ENCODE peak calls at places on chromosome 13, in ten cellular contexts. L is uterus; C is mesendoderm; S is naive thymus-derived CD4-positive, alpha-beta T cell; P is psoas muscle; H is HCT116; D is Peyer's patch; M is ovary; R is CD4-positive, CD25-positive, alpha-beta regulatory T cell; V is heart right ventricle. X is an unnamed sample. For H3K4me1, the result is how much of the 10 kb centered on the place peaks cover.

GRCh38 chr13:85521586-85521985 is 277.6 kb downstream of the SLITRK6 start:
- DNase-seq in L (no peak), C (no peak), S (no peak), P (no peak), H (no peak), D (no peak), M (no peak), R (no peak), V (no peak), X (no peak)

GRCh38 chr13:24650157-24650556 is 30.1 kb upstream of the ATP12A start:
- DNase-seq in L (no peak), C (no peak), S (no peak), P (no peak), H (no peak), D (no peak), M (no peak), R (no peak), V (no peak), X (no peak)

GRCh38 chr13:67147257-67148218 is 82.6 kb downstream of the PCDH9 start:
- DNase-seq in L (no peak), C (peak), S (no peak), P (no peak), H (no peak), D (no peak), M (no peak), R (no peak), V (peak), X (no peak)

GRCh38 chr13:108980237-108980636 is 350.8 kb downstream of the MYO16 start:
- DNase-seq in L (no peak), C (no peak), S (no peak), P (no peak), H (no peak), D (no peak), M (no peak), R (no peak), V (no peak), X (no peak)

GRCh38 chr13:109568273-109568900 is 218.0 kb downstream of the IRS2 start:
- DNase-seq in L (no peak), C (no peak), S (no peak), P (no peak), H (no peak), D (no peak), M (no peak), R (no peak), V (no peak), X (peak)

GRCh38 chr13:110463876-110464510 is 97.5 kb downstream of the RAB20 start:
- DNase-seq in L (no peak), C (no peak), S (no peak), P (peak), H (no peak), D (no peak), M (no peak), R (no peak), V (no peak), X (no peak)

GRCh38 chr13:111947026-111947810 is 119.7 kb upstream of the SOX1 start:
- DNase-seq in L (no peak), C (no peak), S (no peak), P (no peak), H (no peak), D (peak), M (peak), R (no peak), V (no peak), X (no peak)

GRCh38 chr13:34762312-34762711 is 179.8 kb upstream of the NBEA start:
- DNase-seq in L (no peak), C (no peak), S (no peak), P (no peak), H (no peak), D (no peak), M (no peak), R (no peak), V (no peak), X (no peak)

GRCh38 chr13:51815848-51816247 is 11.9 kb upstream of the DHRS12 start:
- DNase-seq in L (no peak), C (no peak), S (no peak), P (no peak), H (no peak), D (no peak), M (peak), R (no peak), V (no peak), X (no peak)

GRCh38 chr13:84844473-84844872 is 954.7 kb downstream of the SLITRK6 start:
- DNase-seq in L (no peak), C (peak), S (no peak), P (no peak), H (peak), D (no peak), M (no peak), R (no peak), V (no peak), X (no peak)

GRCh38 chr13:46778879-46779278 is 18.1 kb downstream of the ESD start:
- DNase-seq in L (no peak), C (no peak), S (no peak), P (no peak), H (no peak), D (no peak), M (no peak), R (no peak), V (no peak), X (no peak)

GRCh38 chr13:46171223-46171622 is 10.8 kb downstream of the LCP1 start:
- DNase-seq in L (no peak), C (no peak), S (no peak), P (no peak), H (no peak), D (no peak), M (no peak), R (no peak), V (no peak), X (no peak)

GRCh38 chr13:47044842-47045241 is 148.0 kb upstream of the HTR2A start:
- DNase-seq in L (no peak), C (no peak), S (no peak), P (no peak), H (no peak), D (no peak), M (no peak), R (no peak), V (no peak), X (no peak)

GRCh38 chr13:112532837-112533745 is 54.9 kb downstream of the TUBGCP3 start:
- DNase-seq in L (no peak), C (no peak), S (no peak), P (no peak), H (no peak), D (no peak), M (no peak), R (peak), V (no peak), X (no peak)

GRCh38 chr13:24630851-24631341 is 49.3 kb upstream of the ATP12A start:
- DNase-seq in L (no peak), C (no peak), S (no peak), P (no peak), H (peak), D (no peak), M (no peak), R (peak), V (no peak), X (peak)

GRCh38 chr13:60261432-60262351 is 98.0 kb upstream of the DIAPH3 start:
- DNase-seq in L (no peak), C (no peak), S (no peak), P (no peak), H (no peak), D (no peak), M (no peak), R (no peak), V (no peak), X (no peak)

GRCh38 chr13:25085125-25085742 is 10.7 kb upstream of the PABPC3 start:
- DNase-seq in L (no peak), C (peak), S (no peak), P (no peak), H (peak), D (no peak), M (no peak), R (peak), V (no peak), X (peak)

GRCh38 chr13:40341086-40341471 is 325.4 kb downstream of the FOXO1 start:
- DNase-seq in L (no peak), C (peak), S (no peak), P (no peak), H (no peak), D (no peak), M (no peak), R (no peak), V (no peak), X (no peak)

GRCh38 chr13:40340368-40341085 is 325.9 kb downstream of the FOXO1 start:
- DNase-seq in L (no peak), C (peak), S (no peak), P (no peak), H (no peak), D (no peak), M (no peak), R (no peak), V (no peak), X (no peak)

GRCh38 chr13:40342901-40343300 is 323.5 kb downstream of the FOXO1 start:
- DNase-seq in L (no peak), C (no peak), S (no peak), P (no peak), H (no peak), D (no peak), M (no peak), R (no peak), V (no peak), X (no peak)

GRCh38 chr13:40342461-40342860 is 324.0 kb downstream of the FOXO1 start:
- DNase-seq in L (no peak), C (no peak), S (no peak), P (no peak), H (no peak), D (no peak), M (no peak), R (no peak), V (no peak), X (no peak)

DNA sequence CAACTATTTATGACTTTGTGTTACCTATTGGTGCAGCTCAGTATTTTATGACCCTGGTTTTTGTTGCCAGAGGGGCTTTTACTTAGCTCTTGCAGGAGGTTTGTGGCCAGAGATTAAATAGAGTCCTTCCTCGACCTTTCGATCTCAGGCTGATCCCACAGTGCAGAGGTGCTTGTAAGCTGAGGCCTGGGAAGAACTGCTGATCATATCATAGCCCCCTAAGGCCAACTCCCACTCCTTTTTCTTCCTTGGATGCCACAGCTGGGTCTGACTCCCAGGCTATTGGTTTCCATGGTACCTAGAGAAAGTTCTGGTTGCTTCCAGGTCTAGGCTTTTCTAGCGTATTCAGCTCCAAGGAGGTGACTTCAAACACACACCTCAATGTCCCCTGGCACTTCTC is 324.9 kb downstream of the FOXO1 start:
- DNase-seq in L (no peak), C (peak), S (no peak), P (no peak), H (no peak), D (no peak), M (no peak), R (no peak), V (no peak), X (no peak)
- H3K4me1 ChIP-seq in L (under half), C (under half), S (under half), P (under half), H (under half), D (under half), M (under half), R (under half), V (under half), X (under half)

GRCh38 chr13:42396501-42396900 is 124.5 kb downstream of the AKAP11 start:
- DNase-seq in L (no peak), C (no peak), S (no peak), P (no peak), H (no peak), D (no peak), M (no peak), R (peak), V (no peak), X (no peak)
- H3K4me1 ChIP-seq in L (under half), C (under half), S (half or more), P (under half), H (under half), D (under half), M (under half), R (half or more), V (under half), X (under half)

DNA sequence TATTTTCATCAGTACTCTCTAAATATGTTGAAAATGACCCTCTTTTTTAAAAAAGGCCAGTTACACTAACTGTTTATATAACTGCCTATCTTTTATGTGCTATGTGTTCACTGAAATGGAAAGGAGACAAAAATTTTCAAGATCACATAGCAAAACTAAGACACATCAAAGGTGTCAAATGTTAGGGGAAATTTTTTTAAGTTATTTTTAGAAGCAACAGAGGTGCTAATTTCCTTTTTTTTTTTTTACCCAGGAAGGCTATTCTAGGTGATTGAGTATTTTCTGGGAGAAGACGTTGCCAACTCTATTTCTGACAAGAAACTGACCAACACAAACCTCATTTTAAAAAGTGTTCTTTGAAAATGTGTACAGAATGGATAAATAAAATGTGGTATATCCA is 45.7 kb downstream of the ELF1 start:
- DNase-seq in L (no peak), C (no peak), S (no peak), P (no peak), H (no peak), D (no peak), M (no peak), R (no peak), V (no peak), X (no peak)
- H3K4me1 ChIP-seq in L (under half), C (under half), S (half or more), P (half or more), H (under half), D (under half), M (under half), R (half or more), V (half or more), X (under half)

GRCh38 chr13:40599722-40600121 is 66.7 kb downstream of the FOXO1 start:
- DNase-seq in L (no peak), C (no peak), S (no peak), P (no peak), H (no peak), D (no peak), M (no peak), R (no peak), V (no peak), X (no peak)

GRCh38 chr13:40599146-40599545 is 67.3 kb downstream of the FOXO1 start:
- DNase-seq in L (no peak), C (no peak), S (no peak), P (no peak), H (no peak), D (no peak), M (no peak), R (no peak), V (no peak), X (no peak)

GRCh38 chr13:40598599-40598998 is 67.8 kb downstream of the FOXO1 start:
- DNase-seq in L (peak), C (no peak), S (no peak), P (peak), H (no peak), D (no peak), M (no peak), R (no peak), V (no peak), X (no peak)

GRCh38 chr13:40596484-40596883 is 70.0 kb downstream of the FOXO1 start:
- DNase-seq in L (no peak), C (no peak), S (peak), P (no peak), H (no peak), D (no peak), M (no peak), R (peak), V (no peak), X (no peak)

GRCh38 chr13:40597735-40598365 is 68.6 kb downstream of the FOXO1 start:
- DNase-seq in L (no peak), C (no peak), S (no peak), P (no peak), H (no peak), D (no peak), M (no peak), R (no peak), V (no peak), X (no peak)
- H3K4me1 ChIP-seq in L (under half), C (under half), S (under half), P (half or more), H (under half), D (under half), M (under half), R (half or more), V (half or more), X (under half)

DNA sequence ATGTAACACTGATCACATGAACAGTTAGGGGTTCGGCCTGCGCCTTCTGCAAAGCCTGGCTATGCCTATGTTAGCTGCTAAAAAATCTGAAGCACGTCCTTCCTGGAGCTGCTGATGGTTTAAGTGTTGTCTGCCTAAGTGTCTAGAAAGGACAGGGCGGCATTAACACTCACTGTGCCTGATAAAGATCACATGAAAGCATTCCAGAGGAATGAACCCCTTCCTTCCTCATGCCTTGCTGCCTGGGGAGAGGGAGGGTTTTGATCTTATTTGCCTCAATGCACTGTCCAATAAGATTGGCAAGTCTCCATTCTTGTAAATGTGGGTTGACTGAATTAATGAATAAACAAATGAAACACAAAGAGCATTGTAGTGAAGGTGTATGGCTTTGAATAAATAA is 5.2 kb downstream of the DOCK9 start:
- DNase-seq in L (no peak), C (peak), S (no peak), P (no peak), H (peak), D (no peak), M (no peak), R (no peak), V (no peak), X (no peak)
- H3K4me1 ChIP-seq in L (under half), C (under half), S (under half), P (under half), H (under half), D (under half), M (under half), R (under half), V (half or more), X (under half)

DNA sequence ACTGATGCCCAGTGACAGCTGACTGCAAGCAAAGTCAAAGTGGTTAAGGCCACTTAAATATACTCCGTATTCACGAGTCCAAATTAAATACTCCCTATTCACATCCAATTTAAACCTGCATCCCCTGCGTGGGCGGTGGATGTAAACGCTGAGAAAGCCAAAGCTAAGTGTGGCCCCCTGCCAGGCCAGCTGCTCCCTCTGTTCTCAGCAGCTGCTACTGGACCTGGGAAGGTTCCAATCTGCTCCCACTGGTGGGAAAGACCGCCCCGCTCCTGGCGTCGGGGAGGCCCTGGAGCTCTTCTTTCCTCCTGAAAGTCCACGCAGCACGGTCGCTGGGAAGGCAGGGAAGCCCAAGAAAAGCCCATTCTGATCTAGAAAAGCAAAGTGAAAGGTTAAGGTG is 205.4 kb upstream of the GPR12 start:
- DNase-seq in L (peak), C (no peak), S (no peak), P (peak), H (no peak), D (no peak), M (peak), R (no peak), V (peak), X (no peak)
- H3K4me1 ChIP-seq in L (under half), C (under half), S (under half), P (under half), H (under half), D (under half), M (under half), R (under half), V (under half), X (under half)